ENCODE peak calls at places on chromosomes 11 and 22, in seven cellular contexts. F is upper lobe of right lung; A is CD4-positive, CD25-positive, alpha-beta regulatory T cell; G is A549; T is cardiac fibroblast; W is coronary artery; B is iPS DF 6.9. Q is an unnamed sample.

GRCh38 chr11:122149232-122149631 is 33.2 kb upstream of the BLID start:
- DNase-seq in B (no peak), F (no peak), A (no peak), W (no peak), G (no peak), T (no peak), Q (no peak)

GRCh38 chr22:17707526-17707925 is 66.7 kb downstream of the BID start:
- DNase-seq in A (no peak), G (no peak), B (no peak), T (peak; percentile 44), F (no peak), W (no peak), Q (peak; percentile 54)

GRCh38 chr11:127843483-127844396 is 743.6 kb downstream of the ETS1 start:
- DNase-seq in G (peak; percentile 51), B (peak; percentile 55), T (peak; percentile 85), F (peak; percentile 76), W (no peak), A (peak; percentile 5), Q (peak; percentile 63)

GRCh38 chr11:69905611-69906452 is 86.6 kb upstream of the FGF3 start:
- DNase-seq in F (peak; percentile 51), T (no peak), B (no peak), A (no peak), W (no peak), G (no peak), Q (no peak)

GRCh38 chr11:22479986-22480740 is 142.0 kb downstream of the SLC17A6 start:
- DNase-seq in T (no peak), W (no peak), B (no peak), G (no peak), F (no peak), A (no peak), Q (peak; percentile 22)

GRCh38 chr11:73012121-73012863 is 129.8 kb downstream of the FCHSD2 start:
- DNase-seq in W (no peak), A (no peak), B (no peak), G (no peak), T (peak; percentile 50), F (no peak), Q (peak; percentile 29)

GRCh38 chr22:35708453-35708852 is 9.2 kb upstream of the APOL5 start:
- DNase-seq in G (no peak), B (no peak), A (no peak), T (peak; percentile 34), W (no peak), F (no peak), Q (peak; percentile 11)

GRCh38 chr11:122157540-122158173 is 41.6 kb upstream of the BLID start:
- DNase-seq in F (no peak), B (no peak), W (no peak), G (no peak), T (no peak), A (no peak), Q (no peak)

GRCh38 chr11:115580927-115581680 is 76.9 kb upstream of the CADM1 start:
- DNase-seq in W (no peak), F (no peak), B (no peak), G (no peak), T (no peak), A (no peak), Q (no peak)

GRCh38 chr22:20945578-20945934 is 21.5 kb upstream of the AIFM3 start:
- DNase-seq in W (no peak), B (no peak), T (no peak), F (no peak), A (no peak), G (no peak), Q (no peak)

GRCh38 chr11:69658606-69659450 is 16.3 kb downstream of the LTO1 start:
- DNase-seq in T (no peak), A (no peak), W (no peak), B (no peak), G (no peak), F (peak; percentile 40), Q (no peak)

GRCh38 chr22:49426098-49426497 is 401.6 kb downstream of the BRD1 start:
- DNase-seq in T (no peak), B (no peak), F (no peak), G (no peak), A (no peak), W (no peak), Q (no peak)

GRCh38 chr11:33303541-33303940 is 46.4 kb downstream of the HIPK3 start:
- DNase-seq in A (no peak), G (no peak), T (no peak), B (no peak), F (no peak), W (no peak), Q (no peak)

GRCh38 chr11:128731041-128731663 is 37.3 kb downstream of the FLI1 start:
- DNase-seq in G (no peak), F (no peak), T (no peak), W (no peak), B (no peak), A (no peak), Q (no peak)

GRCh38 chr11:123561046-123561781 is 93.2 kb downstream of the SCN3B start:
- DNase-seq in G (no peak), T (peak; percentile 51), B (no peak), F (no peak), A (no peak), W (no peak), Q (peak; percentile 7)

GRCh38 chr11:23932485-23932898 is 564.4 kb upstream of the LUZP2 start:
- DNase-seq in W (no peak), F (no peak), T (peak; percentile 62), A (no peak), G (no peak), B (no peak), Q (peak; percentile 50)

GRCh38 chr22:41910599-41911291 is 4.1 kb downstream of the SHISA8 start:
- DNase-seq in A (no peak), W (no peak), G (no peak), B (no peak), F (no peak), T (peak; percentile 22), Q (peak; percentile 15)

GRCh38 chr11:109733245-109733644 is 311.3 kb downstream of the C11orf87 start:
- DNase-seq in B (no peak), A (no peak), W (no peak), F (no peak), G (no peak), T (peak; percentile 18), Q (peak; percentile 25)

GRCh38 chr11:120128392-120129172 is 9.3 kb downstream of the TRIM29 start:
- DNase-seq in A (no peak), G (peak; percentile 60), B (no peak), F (peak; percentile 64), T (peak; percentile 2), W (no peak), Q (peak; percentile 28)

GRCh38 chr11:72712168-72712721 is 38.0 kb upstream of the PDE2A start:
- DNase-seq in W (no peak), T (no peak), A (no peak), B (no peak), F (peak; percentile 93), G (no peak), Q (peak; percentile 12)

GRCh38 chr11:6259638-6260019 is at the start of gene CCKBR:
- DNase-seq in F (peak; percentile 71), B (no peak), W (no peak), A (peak; percentile 29), G (no peak), T (no peak), Q (no peak)
- H3K4me3 ChIP-seq in F (peak within 1 kb of the TSS; percentile 40), B (peak within 1 kb of the TSS; percentile 39), W (peak within 1 kb of the TSS; percentile 75), A (peak within 1 kb of the TSS; percentile 45), G (peak within 1 kb of the TSS; percentile 47), T (no peak within 1 kb of the TSS), Q (no peak within 1 kb of the TSS)

GRCh38 chr11:133943950-133944698 is 12.6 kb downstream of the IGSF9B start:
- DNase-seq in T (no peak), B (no peak), W (no peak), A (no peak), G (no peak), F (no peak), Q (no peak)
- H3K4me3 ChIP-seq in T (no peak overlapping the region), B (no peak overlapping the region), W (no peak overlapping the region), A (no peak overlapping the region), G (no peak overlapping the region), F (no peak overlapping the region), Q (no peak overlapping the region)

DNA sequence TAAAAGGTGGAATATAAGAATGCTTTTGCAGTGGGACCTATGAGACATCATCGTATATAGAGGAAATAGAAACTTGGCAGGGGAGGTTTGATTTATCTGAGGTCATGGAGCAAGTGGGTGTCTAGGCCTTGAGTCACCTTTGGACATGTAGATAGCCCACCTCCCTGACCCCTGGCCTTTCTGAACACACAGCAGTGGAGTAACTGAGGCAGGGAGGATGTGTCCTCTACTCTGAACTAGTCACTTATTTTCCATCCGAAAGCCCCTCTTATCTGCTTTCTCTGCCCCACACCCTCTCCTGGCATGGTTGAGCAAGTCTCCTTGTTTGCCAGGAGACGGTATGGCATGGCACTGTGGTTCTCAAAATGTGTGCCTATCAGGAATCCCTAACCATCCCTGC is 7.9 kb downstream of the CD82 start:
- DNase-seq in F (no peak), T (peak; percentile 29), A (no peak), G (no peak), W (no peak), B (no peak), Q (peak; percentile 33)
- H3K4me3 ChIP-seq in F (no peak overlapping the region), T (no peak overlapping the region), A (peak overlapping the region; percentile 78), G (no peak overlapping the region), W (no peak overlapping the region), B (no peak overlapping the region), Q (no peak overlapping the region)

GRCh38 chr11:86247608-86248007 is 3.1 kb downstream of the EED start:
- DNase-seq in T (no peak), F (no peak), G (no peak), A (no peak), W (no peak), B (no peak), Q (no peak)

GRCh38 chr11:86245369-86246292 is 1.1 kb downstream of the EED start:
- DNase-seq in G (no peak), T (peak; percentile 39), A (peak; percentile 25), B (no peak), W (no peak), F (no peak), Q (peak; percentile 23)

GRCh38 chr11:86244063-86244521 is 461 bp upstream of the EED start:
- DNase-seq in F (peak; percentile 92), W (peak; percentile 90), B (no peak), G (peak; percentile 91), T (peak; percentile 93), A (peak; percentile 84), Q (peak; percentile 83)

GRCh38 chr11:86244522-86245368 is at the start of gene EED:
- DNase-seq in F (peak; percentile 98), B (peak; percentile 83), W (peak; percentile 96), A (peak; percentile 92), T (peak; percentile 95), G (peak; percentile 97), Q (peak; percentile 89)

GRCh38 chr11:86246293-86246675 is 1.7 kb downstream of the EED start:
- DNase-seq in A (no peak), B (no peak), T (peak; percentile 10), F (no peak), W (no peak), G (no peak), Q (peak; percentile 13)
- H3K4me3 ChIP-seq in A (peak overlapping the region; percentile 99), B (no peak overlapping the region), T (peak overlapping the region; percentile 67), F (peak overlapping the region; percentile 79), W (peak overlapping the region; percentile 90), G (peak overlapping the region; percentile 76), Q (peak overlapping the region; percentile 93)

Q was measured in fibroblast of mammary gland.